ENCODE peak calls at places on chromosomes 5 and 9, in seven cellular contexts. Y is adrenal gland, A is stomach, Q is psoas muscle, D is cardiac muscle cell, U is pancreas, J is heart right ventricle. V is an unnamed sample. For H3K36me3, the result is how much of the 10 kb centered on the place peaks cover.

GRCh38 chr9:114307323-114308250 is 15.3 kb upstream of the ORM1 start:
- DNase-seq in Y (peak), A (peak), Q (no peak), D (peak), U (peak), J (no peak), V (peak)

GRCh38 chr5:125891326-125891725 is 531.9 kb upstream of the GRAMD2B start:
- DNase-seq in Y (no peak), A (no peak), Q (no peak), D (no peak), U (no peak), J (no peak), V (no peak)

GRCh38 chr9:115507148-115507547 is 389.2 kb upstream of the TNC start:
- DNase-seq in Y (no peak), A (no peak), Q (no peak), D (no peak), U (no peak), J (no peak), V (no peak)

GRCh38 chr9:106915851-106916250 is 52.9 kb downstream of the ZNF462 start:
- DNase-seq in Y (no peak), A (no peak), Q (no peak), D (no peak), U (no peak), J (no peak), V (no peak)

GRCh38 chr5:6758201-6758600 is 45.0 kb downstream of the TENT4A start:
- DNase-seq in Y (no peak), A (no peak), Q (peak), D (no peak), U (no peak), J (no peak), V (peak)

GRCh38 chr5:164352695-164353094 is 847.3 kb downstream of the MAT2B start:
- DNase-seq in Y (no peak), A (no peak), Q (no peak), D (no peak), U (no peak), J (no peak), V (no peak)

GRCh38 chr9:14021871-14022525 is 291.9 kb downstream of the NFIB start:
- DNase-seq in Y (no peak), A (no peak), Q (no peak), D (peak), U (no peak), J (no peak), V (no peak)

GRCh38 chr9:18739641-18740318 is 265.8 kb downstream of the ADAMTSL1 start:
- DNase-seq in Y (no peak), A (no peak), Q (no peak), D (no peak), U (no peak), J (no peak), V (no peak)

GRCh38 chr9:137751616-137752015 is 126.0 kb upstream of the CACNA1B start:
- DNase-seq in Y (no peak), A (no peak), Q (no peak), D (no peak), U (no peak), J (no peak), V (no peak)

GRCh38 chr9:137750007-137750406 is 127.6 kb upstream of the CACNA1B start:
- DNase-seq in Y (no peak), A (no peak), Q (no peak), D (no peak), U (no peak), J (no peak), V (no peak)

GRCh38 chr9:137753192-137753765 is 124.3 kb upstream of the CACNA1B start:
- DNase-seq in Y (no peak), A (no peak), Q (no peak), D (no peak), U (no peak), J (no peak), V (peak)

GRCh38 chr9:137750563-137750962 is 127.0 kb upstream of the CACNA1B start:
- DNase-seq in Y (no peak), A (no peak), Q (no peak), D (no peak), U (no peak), J (no peak), V (no peak)

DNA sequence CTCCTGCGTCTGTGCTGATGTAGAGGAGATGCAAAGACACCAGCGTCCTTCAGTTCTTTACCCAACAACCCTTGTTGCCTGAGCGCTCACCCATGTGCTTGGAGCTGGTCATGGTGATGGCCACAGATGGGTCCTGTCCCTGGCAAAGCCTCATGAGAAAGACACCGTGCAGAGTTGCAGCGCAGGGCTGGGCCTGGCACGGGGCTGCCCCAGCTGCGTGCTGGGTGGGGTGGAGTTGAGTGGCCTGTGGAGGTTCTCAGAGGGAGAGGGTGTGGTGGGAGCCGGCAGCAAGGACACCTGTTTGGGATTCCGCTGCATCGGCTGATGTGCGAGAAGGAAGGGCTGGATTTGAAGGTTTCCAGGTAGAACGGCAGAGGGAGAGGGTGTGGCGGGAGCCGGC is 125.2 kb upstream of the CACNA1B start:
- DNase-seq in Y (no peak), A (no peak), Q (no peak), D (no peak), U (no peak), J (no peak), V (no peak)
- H3K36me3 ChIP-seq in Y (under half), A (half or more), Q (under half), D (under half), U (under half), J (half or more), V (half or more)

GRCh38 chr5:72443883-72444282 is 63.3 kb downstream of the ZNF366 start:
- DNase-seq in Y (no peak), A (no peak), Q (no peak), D (no peak), U (no peak), J (no peak), V (no peak)

GRCh38 chr5:72441094-72441723 is 66.0 kb downstream of the ZNF366 start:
- DNase-seq in Y (no peak), A (no peak), Q (no peak), D (no peak), U (no peak), J (no peak), V (no peak)

GRCh38 chr5:72439192-72439591 is 68.0 kb downstream of the ZNF366 start:
- DNase-seq in Y (no peak), A (no peak), Q (no peak), D (no peak), U (no peak), J (no peak), V (no peak)

GRCh38 chr5:72440207-72440638 is 67.0 kb downstream of the ZNF366 start:
- DNase-seq in Y (no peak), A (no peak), Q (no peak), D (no peak), U (no peak), J (no peak), V (no peak)

DNA sequence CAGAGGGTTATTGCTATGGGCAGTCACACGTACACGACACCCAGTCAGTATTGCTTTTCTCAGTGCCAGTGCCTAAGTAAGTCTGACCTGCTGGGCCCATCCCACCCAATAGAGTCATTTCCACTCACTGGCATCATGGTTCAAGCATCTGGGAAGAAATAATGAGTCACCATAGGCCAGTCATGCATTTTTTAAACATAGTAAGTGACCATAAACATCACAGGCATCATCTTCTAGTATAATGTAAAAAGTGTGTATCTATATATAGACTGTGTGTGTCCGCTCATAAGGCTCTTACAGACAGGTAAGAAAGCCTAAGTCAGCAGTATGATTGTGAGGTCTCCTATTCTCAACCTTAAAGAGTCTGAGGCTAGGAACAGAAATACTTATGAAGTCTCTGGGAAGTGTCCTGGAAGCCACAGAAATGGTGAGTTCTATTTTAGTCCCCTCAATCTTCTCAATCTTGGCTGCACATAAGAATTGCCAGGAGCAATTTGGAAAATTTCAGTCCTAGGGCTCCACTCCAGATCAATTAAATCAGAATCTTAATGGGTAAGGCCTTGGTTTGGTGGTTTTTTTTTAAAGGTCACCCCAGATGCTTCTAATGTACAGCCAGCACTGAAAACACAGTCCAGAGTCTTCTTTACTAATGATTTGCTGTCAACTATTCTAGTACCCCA is 65.2 kb downstream of the ZNF366 start:
- DNase-seq in Y (no peak), A (no peak), Q (no peak), D (peak), U (no peak), J (no peak), V (no peak)
- H3K27ac ChIP-seq in Y (no peak), A (no peak), Q (peak), D (no peak), U (no peak), J (no peak), V (no peak)

GRCh38 chr5:56947052-56947451 is 4.9 kb downstream of the MIER3 start:
- DNase-seq in Y (no peak), A (no peak), Q (no peak), D (no peak), U (no peak), J (no peak), V (no peak)

GRCh38 chr5:56950626-56951130 is 1.2 kb downstream of the MIER3 start:
- DNase-seq in Y (peak), A (peak), Q (peak), D (peak), U (peak), J (peak), V (peak)

GRCh38 chr5:56951131-56951945 is 585 bp downstream of the MIER3 start:
- DNase-seq in Y (peak), A (no peak), Q (peak), D (peak), U (no peak), J (peak), V (peak)

GRCh38 chr5:56951946-56952691 is at the start of gene MIER3:
- DNase-seq in Y (peak), A (peak), Q (peak), D (peak), U (peak), J (peak), V (peak)
- TF ChIP-seq CTCF in Y (no peak), A (no peak), Q (no peak), D (no peak), U (no peak), J (no peak), V (no peak)

DNA sequence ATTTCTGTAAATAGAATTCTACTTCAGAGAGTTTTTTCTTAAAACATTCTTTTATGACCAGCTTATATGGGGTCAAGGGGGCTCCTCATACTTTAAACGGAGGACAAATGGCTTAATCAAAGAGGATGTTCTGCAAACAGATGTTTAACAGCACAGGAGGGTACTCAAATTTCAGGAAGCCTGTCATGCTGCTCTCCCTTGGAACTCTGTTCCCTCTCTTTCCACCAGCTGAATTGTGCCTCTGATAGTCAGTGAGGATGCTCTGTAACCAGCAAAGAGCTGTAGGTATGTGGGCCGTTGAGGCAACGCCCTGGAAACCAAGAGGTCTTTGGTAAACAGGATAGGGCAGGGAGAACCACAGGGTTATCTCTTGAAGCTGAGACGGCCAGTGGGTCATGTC is 161.1 kb downstream of the C5orf15 start:
- DNase-seq in Y (no peak), A (no peak), Q (no peak), D (no peak), U (no peak), J (no peak), V (no peak)
- H3K36me3 ChIP-seq in Y (under half), A (under half), Q (under half), D (under half), U (under half), J (under half), V (under half)

DNA sequence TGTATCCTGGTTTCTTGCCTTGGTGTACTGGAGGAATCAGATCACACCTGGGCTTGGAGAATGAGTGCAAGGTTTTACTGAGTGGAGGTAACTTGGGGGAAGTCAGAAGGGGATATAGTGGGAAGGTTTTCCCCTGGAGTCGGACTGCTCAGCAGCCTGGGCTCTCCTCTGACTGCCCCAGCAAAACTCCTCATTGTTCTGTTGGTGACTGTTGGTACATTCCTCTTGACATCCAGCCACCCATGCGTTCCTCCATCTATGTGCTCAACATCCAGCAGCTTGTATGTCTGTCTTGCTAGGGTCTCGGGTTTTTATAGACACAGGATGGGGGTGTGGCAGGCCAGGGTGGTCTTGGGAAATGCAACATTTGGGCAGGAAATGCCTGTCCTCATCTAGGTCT is 96.0 kb downstream of the ZFAND5 start:
- DNase-seq in Y (no peak), A (no peak), Q (no peak), D (no peak), U (no peak), J (no peak), V (no peak)
- H3K27ac ChIP-seq in Y (no peak), A (no peak), Q (no peak), D (no peak), U (no peak), J (no peak), V (no peak)

GRCh38 chr9:137615387-137615871 is 3.4 kb upstream of the EHMT1 start:
- DNase-seq in Y (peak), A (no peak), Q (no peak), D (no peak), U (peak), J (no peak), V (no peak)

GRCh38 chr9:137613259-137613658 is 5.5 kb upstream of the EHMT1 start:
- DNase-seq in Y (no peak), A (no peak), Q (no peak), D (no peak), U (no peak), J (no peak), V (no peak)

GRCh38 chr9:137613738-137614523 is 4.9 kb upstream of the EHMT1 start:
- DNase-seq in Y (no peak), A (no peak), Q (no peak), D (no peak), U (no peak), J (no peak), V (no peak)

GRCh38 chr9:137612741-137613142 is 6.1 kb upstream of the EHMT1 start:
- DNase-seq in Y (no peak), A (no peak), Q (no peak), D (no peak), U (peak), J (no peak), V (no peak)

GRCh38 chr9:137614631-137615386 is 4.0 kb upstream of the EHMT1 start:
- DNase-seq in Y (peak), A (peak), Q (no peak), D (no peak), U (no peak), J (no peak), V (no peak)
- TF ChIP-seq CTCF in Y (no peak), A (no peak), Q (no peak), D (no peak), U (no peak), J (no peak), V (no peak)

GRCh38 chr9:101397746-101398334 is 578 bp downstream of the MRPL50 start:
- DNase-seq in Y (no peak), A (no peak), Q (no peak), D (no peak), U (no peak), J (no peak), V (no peak)
- H3K36me3 ChIP-seq in Y (under half), A (under half), Q (under half), D (under half), U (under half), J (under half), V (under half)

GRCh38 chr5:38848637-38849036 is 2.8 kb downstream of the OSMR start:
- DNase-seq in Y (no peak), A (no peak), Q (no peak), D (no peak), U (no peak), J (no peak), V (no peak)

GRCh38 chr5:38854907-38855306 is 9.1 kb downstream of the OSMR start:
- DNase-seq in Y (no peak), A (no peak), Q (no peak), D (no peak), U (no peak), J (no peak), V (no peak)

GRCh38 chr5:38858839-38859238 is 13.0 kb downstream of the OSMR start:
- DNase-seq in Y (no peak), A (no peak), Q (no peak), D (no peak), U (no peak), J (no peak), V (no peak)

GRCh38 chr5:38856660-38857059 is 10.8 kb downstream of the OSMR start:
- DNase-seq in Y (no peak), A (no peak), Q (no peak), D (no peak), U (no peak), J (no peak), V (no peak)

DNA sequence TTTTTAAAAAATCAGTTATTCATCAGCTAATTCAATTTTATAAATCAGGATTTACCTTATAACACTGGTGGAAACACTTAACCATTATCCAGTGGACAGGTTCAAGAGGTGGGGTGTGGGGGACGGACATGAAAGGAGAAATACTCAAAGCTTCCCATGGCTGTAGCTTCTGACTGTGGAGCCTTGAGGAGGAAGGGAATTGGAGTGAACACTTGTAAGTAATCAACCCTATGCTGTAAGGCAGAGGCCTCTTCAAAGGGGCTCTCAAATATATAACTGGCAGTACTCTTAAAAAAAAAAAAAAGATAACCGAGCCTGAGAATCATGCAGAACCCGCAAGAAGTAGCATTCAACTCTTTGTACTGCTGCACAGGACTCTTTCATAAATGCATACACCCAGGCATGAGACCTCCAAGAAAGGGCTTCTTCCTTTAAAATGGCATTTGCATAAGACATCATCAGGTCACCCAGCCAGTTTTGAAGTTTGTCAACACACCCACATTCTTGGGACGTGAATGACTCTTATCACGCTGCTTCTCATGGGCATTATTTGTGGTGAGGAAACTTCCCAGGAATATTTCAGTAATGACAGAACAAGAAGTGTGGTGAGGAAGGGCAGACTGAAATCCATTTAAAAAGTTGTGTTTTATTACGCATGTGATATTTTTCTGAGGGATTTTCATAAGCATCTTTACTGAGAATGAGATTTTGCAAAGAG is 8.1 kb downstream of the OSMR start:
- DNase-seq in Y (no peak), A (no peak), Q (no peak), D (peak), U (no peak), J (no peak), V (no peak)
- H3K27ac ChIP-seq in Y (no peak), A (no peak), Q (no peak), D (no peak), U (no peak), J (no peak), V (peak)

GRCh38 chr5:76751291-76751690 is 35.4 kb downstream of the F2R start:
- DNase-seq in Y (no peak), A (no peak), Q (no peak), D (no peak), U (no peak), J (no peak), V (no peak)

GRCh38 chr5:76744632-76745031 is 28.7 kb downstream of the F2R start:
- DNase-seq in Y (no peak), A (no peak), Q (no peak), D (no peak), U (no peak), J (no peak), V (no peak)

GRCh38 chr5:76742586-76742985 is 26.7 kb downstream of the F2R start:
- DNase-seq in Y (no peak), A (no peak), Q (no peak), D (peak), U (no peak), J (no peak), V (no peak)

DNA sequence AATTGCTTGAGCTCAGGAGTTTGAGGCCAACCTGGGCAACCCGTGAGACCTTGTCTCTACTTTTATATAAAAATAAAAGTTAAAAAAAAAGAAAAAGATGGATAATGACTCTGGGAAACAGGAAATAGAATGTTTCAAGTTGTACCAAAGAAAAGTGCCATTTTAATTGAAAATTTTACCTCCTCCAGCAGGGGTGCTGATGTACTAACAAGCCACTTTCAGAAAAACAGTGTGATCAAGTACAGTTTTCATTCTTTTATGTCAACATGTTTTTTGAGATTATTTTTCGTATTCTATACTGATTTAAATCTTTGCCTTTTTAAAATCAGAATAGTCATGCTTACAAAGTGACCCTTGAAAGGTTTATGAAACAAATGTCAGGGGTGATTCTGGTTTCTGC is 30.8 kb downstream of the F2R start:
- DNase-seq in Y (no peak), A (no peak), Q (no peak), D (no peak), U (no peak), J (no peak), V (no peak)
- TF ChIP-seq CTCF in Y (no peak), A (no peak), Q (no peak), D (peak), U (no peak), J (no peak), V (no peak)

V was measured in upper lobe of right lung.